ENCODE peak calls at places on chromosomes 12 and 14, in six cellular contexts. H, Q, P, Z, J and U are unnamed samples.

GRCh38 chr12:108832208-108832607 is 25.2 kb downstream of the SSH1 start:
- DNase-seq in H (no peak), Q (no peak), P (no peak), Z (no peak), J (no peak), U (no peak)

GRCh38 chr12:130169256-130169655 is 7.0 kb downstream of the FZD10 start:
- DNase-seq in H (no peak), Q (no peak), P (peak), Z (no peak), J (no peak), U (no peak)

GRCh38 chr12:52280796-52281560 is 6.5 kb downstream of the KRT86 start:
- DNase-seq in H (no peak), Q (peak), P (peak), Z (peak), J (peak), U (peak)

GRCh38 chr12:27861428-27862167 is 81.6 kb upstream of the MANSC4 start:
- DNase-seq in H (no peak), Q (peak), P (no peak), Z (no peak), J (no peak), U (no peak)

GRCh38 chr12:124809878-124810277 is 53.8 kb downstream of the SCARB1 start:
- DNase-seq in H (peak), Q (no peak), P (no peak), Z (no peak), J (no peak), U (no peak)

GRCh38 chr12:91367234-91367849 is 184.7 kb upstream of the DCN start:
- DNase-seq in H (no peak), Q (no peak), P (no peak), Z (peak), J (no peak), U (no peak)

GRCh38 chr14:56585461-56586084 is 6.0 kb downstream of the TMEM260 start:
- DNase-seq in H (no peak), Q (no peak), P (no peak), Z (no peak), J (no peak), U (no peak)

GRCh38 chr14:74401504-74402241 is 24.3 kb downstream of the SYNDIG1L start:
- DNase-seq in H (peak), Q (peak), P (peak), Z (no peak), J (no peak), U (no peak)

GRCh38 chr12:96985515-96986362 is 78.7 kb downstream of the NEDD1 start:
- DNase-seq in H (peak), Q (peak), P (peak), Z (peak), J (no peak), U (peak)

GRCh38 chr12:81296556-81297305 is 218.9 kb downstream of the ACSS3 start:
- DNase-seq in H (peak), Q (peak), P (no peak), Z (no peak), J (no peak), U (peak)

GRCh38 chr14:65852689-65853088 is 440.2 kb downstream of the FUT8 start:
- DNase-seq in H (no peak), Q (no peak), P (no peak), Z (no peak), J (no peak), U (no peak)

GRCh38 chr12:1130164-1130563 is 139.1 kb downstream of the ERC1 start:
- DNase-seq in H (no peak), Q (peak), P (no peak), Z (no peak), J (no peak), U (no peak)

GRCh38 chr14:100732766-100733100 is 6.0 kb downstream of the DLK1 start:
- DNase-seq in H (no peak), Q (no peak), P (no peak), Z (no peak), J (no peak), U (no peak)

GRCh38 chr12:49703647-49704137 is 3.5 kb downstream of the FMNL3 start:
- DNase-seq in H (peak), Q (no peak), P (no peak), Z (no peak), J (no peak), U (no peak)

GRCh38 chr12:91687052-91688017 is 458.3 kb downstream of the BTG1 start:
- DNase-seq in H (no peak), Q (no peak), P (no peak), Z (no peak), J (no peak), U (no peak)

GRCh38 chr12:66191547-66192126 is 2.6 kb downstream of the IRAK3 start:
- DNase-seq in H (no peak), Q (no peak), P (no peak), Z (no peak), J (no peak), U (no peak)

GRCh38 chr14:34470319-34470718 is 8.3 kb upstream of the SPTSSA start:
- DNase-seq in H (no peak), Q (no peak), P (no peak), Z (no peak), J (no peak), U (no peak)

GRCh38 chr12:92132282-92132681 is 13.4 kb downstream of the BTG1 start:
- DNase-seq in H (no peak), Q (no peak), P (no peak), Z (no peak), J (no peak), U (no peak)

GRCh38 chr14:102390486-102390885 is 27.7 kb downstream of the TECPR2 start:
- DNase-seq in H (no peak), Q (no peak), P (no peak), Z (no peak), J (no peak), U (no peak)

GRCh38 chr12:40390980-40391379 is 166.2 kb downstream of the LRRK2 start:
- DNase-seq in H (no peak), Q (no peak), P (no peak), Z (no peak), J (no peak), U (no peak)

GRCh38 chr14:52948836-52949235 is 2.0 kb downstream of the FERMT2 start:
- DNase-seq in H (no peak), Q (no peak), P (no peak), Z (no peak), J (no peak), U (no peak)

GRCh38 chr14:54219281-54220121 is 177.3 kb upstream of the CDKN3 start:
- DNase-seq in H (no peak), Q (no peak), P (no peak), Z (no peak), J (no peak), U (no peak)

GRCh38 chr14:29773990-29774389 is 153.7 kb downstream of the PRKD1 start:
- DNase-seq in H (no peak), Q (no peak), P (no peak), Z (no peak), J (no peak), U (no peak)

GRCh38 chr12:58349161-58349560 is 407.8 kb downstream of the ATP23 start:
- DNase-seq in H (no peak), Q (no peak), P (no peak), Z (no peak), J (no peak), U (no peak)

GRCh38 chr14:49497725-49498348 is 88.3 kb downstream of the RPS29 start:
- DNase-seq in H (peak), Q (peak), P (no peak), Z (peak), J (no peak), U (no peak)

GRCh38 chr14:68278568-68279436 is 459.2 kb downstream of the RAD51B start:
- DNase-seq in H (peak), Q (peak), P (no peak), Z (peak), J (no peak), U (peak)

GRCh38 chr12:11162494-11162893 is 8.5 kb upstream of the SMIM10L1 start:
- DNase-seq in H (no peak), Q (no peak), P (no peak), Z (no peak), J (no peak), U (no peak)

GRCh38 chr12:25130741-25131188 is 64.2 kb downstream of the DNAI7 start:
- DNase-seq in H (no peak), Q (no peak), P (no peak), Z (peak), J (no peak), U (no peak)

GRCh38 chr12:32302218-32302826 is 97.0 kb upstream of the FGD4 start:
- DNase-seq in H (no peak), Q (peak), P (no peak), Z (no peak), J (no peak), U (peak)

GRCh38 chr12:13436696-13437391 is 240.3 kb downstream of the EMP1 start:
- DNase-seq in H (peak), Q (peak), P (no peak), Z (peak), J (no peak), U (no peak)

GRCh38 chr14:50762001-50762930 is 68.7 kb downstream of the NIN start:
- DNase-seq in H (no peak), Q (no peak), P (no peak), Z (no peak), J (no peak), U (peak)

GRCh38 chr12:29796823-29797263 is 13.1 kb upstream of the TMTC1 start:
- DNase-seq in H (peak), Q (no peak), P (no peak), Z (no peak), J (no peak), U (peak)

GRCh38 chr12:120224304-120225199 is 23.6 kb upstream of the RPLP0 start:
- DNase-seq in H (no peak), Q (peak), P (no peak), Z (no peak), J (no peak), U (no peak)

GRCh38 chr14:29906256-29906885 is 21.3 kb downstream of the PRKD1 start:
- DNase-seq in H (peak), Q (peak), P (no peak), Z (no peak), J (no peak), U (no peak)

GRCh38 chr14:98182385-98183055 is 1089.5 kb downstream of the BCL11B start:
- DNase-seq in H (no peak), Q (no peak), P (no peak), Z (no peak), J (no peak), U (no peak)

GRCh38 chr14:77111021-77111420 is 13.0 kb downstream of the CIPC start:
- DNase-seq in H (no peak), Q (no peak), P (no peak), Z (no peak), J (no peak), U (no peak)

GRCh38 chr12:51512438-51512837 is 78.6 kb upstream of the SCN8A start:
- DNase-seq in H (no peak), Q (no peak), P (no peak), Z (no peak), J (no peak), U (no peak)

GRCh38 chr14:100523536-100524025 is 63.6 kb downstream of the BEGAIN start:
- DNase-seq in H (no peak), Q (no peak), P (peak), Z (no peak), J (no peak), U (no peak)

GRCh38 chr14:93717968-93718320 is 70.3 kb downstream of the PRIMA1 start:
- DNase-seq in H (no peak), Q (no peak), P (no peak), Z (no peak), J (no peak), U (no peak)
- TF ChIP-seq POLR2A in H (no peak), Q (no peak), P (no peak), Z (no peak), J (no peak), U (no peak)

GRCh38 chr12:56688129-56688845 is at the start of gene PTGES3:
- DNase-seq in H (peak), Q (peak), P (peak), Z (peak), J (peak), U (peak)
- TF ChIP-seq POLR2A in H (peak), Q (peak), P (no peak), Z (peak), J (peak), U (peak)

DNA sequence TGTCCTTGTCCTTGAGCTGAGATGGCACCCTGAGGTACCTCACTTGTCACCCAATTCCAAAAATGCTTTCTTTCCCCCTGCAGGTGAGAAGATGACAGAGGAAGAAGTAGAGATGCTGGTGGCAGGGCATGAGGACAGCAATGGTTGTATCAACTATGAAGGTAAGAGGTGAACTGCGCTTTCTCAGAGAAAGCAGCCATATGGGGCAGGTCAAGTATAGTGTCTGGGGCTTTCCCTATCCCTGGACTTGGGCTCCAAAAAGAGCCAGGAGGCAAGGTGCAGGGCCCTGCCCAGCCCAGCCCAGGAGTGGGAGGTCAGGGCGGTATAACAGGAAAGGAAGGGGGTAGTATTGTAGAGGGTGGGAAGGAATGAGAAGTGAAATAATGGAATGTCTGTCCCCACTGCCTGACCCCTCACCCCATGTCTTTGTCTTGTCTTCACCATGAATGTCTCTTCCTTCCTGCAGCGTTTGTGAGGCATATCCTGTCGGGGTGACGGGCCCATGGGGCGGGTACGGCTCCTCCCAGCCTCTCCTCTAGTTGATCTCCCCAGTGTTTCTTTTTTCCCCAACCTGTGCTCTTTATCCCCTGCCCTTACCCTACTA is 2.1 kb downstream of the MYL6 start:
- DNase-seq in H (peak), Q (no peak), P (no peak), Z (no peak), J (no peak), U (no peak)
- TF ChIP-seq POLR2A in H (no peak), Q (no peak), P (no peak), Z (no peak), J (no peak), U (no peak)

GRCh38 chr12:6963741-6964446 is 6.6 kb downstream of the PHB2 start:
- DNase-seq in H (no peak), Q (peak), P (no peak), Z (no peak), J (no peak), U (no peak)

GRCh38 chr12:6966351-6966750 is 4.1 kb downstream of the PHB2 start:
- DNase-seq in H (no peak), Q (no peak), P (peak), Z (no peak), J (no peak), U (no peak)

GRCh38 chr12:6965714-6966113 is 4.8 kb downstream of the PHB2 start:
- DNase-seq in H (no peak), Q (no peak), P (peak), Z (no peak), J (no peak), U (no peak)

GRCh38 chr12:6964605-6965025 is 5.8 kb downstream of the PHB2 start:
- DNase-seq in H (no peak), Q (no peak), P (no peak), Z (no peak), J (no peak), U (no peak)

GRCh38 chr12:6965026-6965661 is 5.3 kb downstream of the PHB2 start:
- DNase-seq in H (peak), Q (peak), P (peak), Z (peak), J (no peak), U (no peak)
- TF ChIP-seq POLR2A in H (peak), Q (peak), P (no peak), Z (no peak), J (no peak), U (no peak)

GRCh38 chr14:104665092-104665662 is 24.2 kb upstream of the INF2 start:
- DNase-seq in H (no peak), Q (no peak), P (no peak), Z (no peak), J (no peak), U (no peak)
- TF ChIP-seq POLR2A in H (no peak), Q (no peak), P (no peak), Z (no peak), J (no peak), U (no peak)